ENCODE peak calls at places on chromosome 1, in seven cellular contexts. F, H, Q, O, A, V and K are unnamed samples.

GRCh38 chr1:21827141-21827679 is 15.1 kb downstream of the LDLRAD2 start:
- DNase-seq in F (no peak), H (no peak), Q (no peak), O (no peak), A (no peak), V (no peak), K (no peak)

GRCh38 chr1:119554188-119554587 is 47.2 kb downstream of the HSD3B1 start:
- DNase-seq in F (no peak), H (peak), Q (no peak), O (no peak), A (peak), V (no peak), K (no peak)

GRCh38 chr1:167746988-167747655 is 25.3 kb downstream of the MPZL1 start:
- DNase-seq in F (no peak), H (no peak), Q (no peak), O (no peak), A (no peak), V (no peak), K (no peak)

GRCh38 chr1:209823143-209824041 is 4.4 kb upstream of the UTP25 start:
- DNase-seq in F (no peak), H (no peak), Q (no peak), O (no peak), A (peak), V (no peak), K (no peak)

GRCh38 chr1:66623812-66624211 is 89.9 kb downstream of the SGIP1 start:
- DNase-seq in F (no peak), H (no peak), Q (no peak), O (no peak), A (peak), V (no peak), K (no peak)

GRCh38 chr1:179105393-179105792 is 23.5 kb downstream of the TOR3A start:
- DNase-seq in F (no peak), H (no peak), Q (peak), O (no peak), A (no peak), V (no peak), K (peak)

GRCh38 chr1:155064109-155064812 is 721 bp downstream of the EFNA4 start:
- DNase-seq in F (no peak), H (no peak), Q (no peak), O (no peak), A (no peak), V (no peak), K (no peak)

GRCh38 chr1:184563308-184563707 is 176.5 kb downstream of the C1orf21 start:
- DNase-seq in F (no peak), H (no peak), Q (no peak), O (no peak), A (peak), V (no peak), K (no peak)

GRCh38 chr1:175881571-175881970 is 138.2 kb upstream of the TNR start:
- DNase-seq in F (no peak), H (no peak), Q (no peak), O (no peak), A (no peak), V (no peak), K (no peak)